ENCODE peak calls at places on chromosome 6, in nine cellular contexts. L is neural crest cell; Z is ascending aorta; N is GM06990; Q is A172; A is HCEC 1CT; Y is stimulated activated CD4-positive, alpha-beta T cell treated with anti-CD3 and anti-CD28 coated beads, TNF-alpha, amount 100 ng/mL, for 1 hour; X is CD4-positive, alpha-beta memory T cell; J is cerebellar cortex. T is an unnamed sample.

GRCh38 chr6:113447088-113447831 is 409.9 kb upstream of the MARCKS start:
- DNase-seq in L (no peak), Z (no peak), N (no peak), Q (peak), A (peak), Y (no peak), X (no peak), J (no peak), T (no peak)

GRCh38 chr6:28081486-28081751 is 1.1 kb downstream of the ZNF165 start:
- DNase-seq in L (no peak), Z (no peak), N (no peak), Q (peak), A (no peak), Y (no peak), X (peak), J (no peak), T (peak)

GRCh38 chr6:170037541-170038250 is 253.2 kb downstream of the DLL1 start:
- DNase-seq in L (no peak), Z (peak), N (no peak), Q (no peak), A (no peak), Y (no peak), X (no peak), J (no peak), T (no peak)

GRCh38 chr6:13712485-13712990 is 903 bp upstream of the RANBP9 start:
- DNase-seq in L (no peak), Z (no peak), N (no peak), Q (no peak), A (peak), Y (no peak), X (no peak), J (no peak), T (peak)

GRCh38 chr6:26064619-26065257 is 22.5 kb upstream of the HFE start:
- DNase-seq in L (peak), Z (no peak), N (peak), Q (peak), A (peak), Y (peak), X (peak), J (peak), T (peak)

GRCh38 chr6:47810885-47811284 is 29.1 kb downstream of the OPN5 start:
- DNase-seq in L (no peak), Z (no peak), N (no peak), Q (no peak), A (no peak), Y (no peak), X (no peak), J (no peak), T (peak)

GRCh38 chr6:113651120-113651519 is 206.0 kb upstream of the MARCKS start:
- DNase-seq in L (no peak), Z (no peak), N (no peak), Q (no peak), A (no peak), Y (no peak), X (no peak), J (no peak), T (no peak)

GRCh38 chr6:27208042-27208441 is 39.5 kb upstream of the PRSS16 start:
- DNase-seq in L (no peak), Z (no peak), N (no peak), Q (no peak), A (no peak), Y (no peak), X (no peak), J (no peak), T (no peak)

GRCh38 chr6:20691185-20691584 is 156.9 kb downstream of the CDKAL1 start:
- DNase-seq in L (no peak), Z (no peak), N (no peak), Q (no peak), A (no peak), Y (no peak), X (no peak), J (peak), T (no peak)

GRCh38 chr6:105994522-105995402 is 91.4 kb upstream of the PRDM1 start:
- DNase-seq in L (peak), Z (peak), N (peak), Q (peak), A (peak), Y (peak), X (peak), J (peak), T (peak)

GRCh38 chr6:40738551-40738950 is 151.4 kb upstream of the LRFN2 start:
- DNase-seq in L (no peak), Z (no peak), N (no peak), Q (no peak), A (no peak), Y (no peak), X (no peak), J (no peak), T (no peak)

GRCh38 chr6:45899683-45899946 is 116.0 kb downstream of the CLIC5 start:
- DNase-seq in L (no peak), Z (no peak), N (no peak), Q (no peak), A (no peak), Y (no peak), X (no peak), J (no peak), T (no peak)

GRCh38 chr6:40334496-40334895 is 252.7 kb downstream of the LRFN2 start:
- DNase-seq in L (no peak), Z (no peak), N (no peak), Q (no peak), A (no peak), Y (no peak), X (no peak), J (no peak), T (no peak)

GRCh38 chr6:39979461-39980328 is 45.4 kb upstream of the MOCS1 start:
- DNase-seq in L (no peak), Z (no peak), N (no peak), Q (no peak), A (no peak), Y (no peak), X (no peak), J (no peak), T (no peak)

GRCh38 chr6:130362128-130362527 is 3.7 kb upstream of the TMEM200A start:
- DNase-seq in L (no peak), Z (no peak), N (no peak), Q (no peak), A (no peak), Y (no peak), X (peak), J (no peak), T (no peak)

GRCh38 chr6:148971027-148971927 is 224.4 kb downstream of the UST start:
- DNase-seq in L (no peak), Z (no peak), N (no peak), Q (no peak), A (peak), Y (no peak), X (no peak), J (no peak), T (no peak)

GRCh38 chr6:89037156-89037900 is 43.2 kb upstream of the PNRC1 start:
- DNase-seq in L (no peak), Z (peak), N (no peak), Q (no peak), A (no peak), Y (no peak), X (no peak), J (no peak), T (no peak)

GRCh38 chr6:63066053-63066704 is 145.1 kb upstream of the FKBP1C start:
- DNase-seq in L (no peak), Z (no peak), N (no peak), Q (no peak), A (no peak), Y (no peak), X (no peak), J (no peak), T (peak)

GRCh38 chr6:100202417-100203194 is 208.6 kb upstream of the MCHR2 start:
- DNase-seq in L (no peak), Z (no peak), N (no peak), Q (peak), A (peak), Y (no peak), X (no peak), J (no peak), T (no peak)

GRCh38 chr6:14031516-14031915 is 86.1 kb upstream of the CD83 start:
- DNase-seq in L (no peak), Z (no peak), N (no peak), Q (peak), A (no peak), Y (no peak), X (no peak), J (no peak), T (no peak)

GRCh38 chr6:11244387-11245126 is 12.1 kb upstream of the NEDD9 start:
- DNase-seq in L (no peak), Z (no peak), N (no peak), Q (no peak), A (no peak), Y (no peak), X (no peak), J (no peak), T (no peak)

GRCh38 chr6:122678841-122679240 is 68.6 kb downstream of the PKIB start:
- DNase-seq in L (no peak), Z (no peak), N (no peak), Q (no peak), A (no peak), Y (no peak), X (no peak), J (no peak), T (no peak)

GRCh38 chr6:166736606-166737005 is 109.6 kb upstream of the RPS6KA2 start:
- DNase-seq in L (no peak), Z (no peak), N (no peak), Q (peak), A (peak), Y (no peak), X (no peak), J (peak), T (no peak)

GRCh38 chr6:20644667-20645370 is 110.6 kb downstream of the CDKAL1 start:
- DNase-seq in L (no peak), Z (no peak), N (no peak), Q (no peak), A (peak), Y (no peak), X (no peak), J (no peak), T (no peak)

GRCh38 chr6:149212892-149213786 is 104.4 kb upstream of the TAB2 start:
- DNase-seq in L (no peak), Z (no peak), N (no peak), Q (no peak), A (no peak), Y (no peak), X (no peak), J (no peak), T (peak)

GRCh38 chr6:134047673-134048072 is 4.8 kb downstream of the SLC2A12 start:
- DNase-seq in L (no peak), Z (no peak), N (no peak), Q (no peak), A (no peak), Y (no peak), X (no peak), J (peak), T (no peak)

GRCh38 chr6:153130515-153131036 is 506 bp downstream of the RGS17 start:
- DNase-seq in L (no peak), Z (no peak), N (no peak), Q (no peak), A (no peak), Y (no peak), X (no peak), J (peak), T (no peak)

GRCh38 chr6:1856381-1856780 is 246.7 kb downstream of the FOXC1 start:
- DNase-seq in L (no peak), Z (no peak), N (peak), Q (peak), A (no peak), Y (no peak), X (no peak), J (no peak), T (peak)

GRCh38 chr6:54073487-54073886 is 37.8 kb upstream of the MLIP start:
- DNase-seq in L (no peak), Z (no peak), N (no peak), Q (no peak), A (no peak), Y (no peak), X (no peak), J (no peak), T (no peak)